ENCODE peak calls at places on chromosomes 12 and 14, in six cellular contexts. One of them, this sample, is unnamed.

GRCh38 chr14:56143025-56143424 is 24.8 kb downstream of the PELI2 start:
- DNase-seq in dorsolateral prefrontal cortex: no peak
- DNase-seq in CD8-positive, alpha-beta memory T cell: no peak
- DNase-seq in SW 1271: no peak
- DNase-seq in stimulated activated CD4-positive, alpha-beta T cell treated with anti-CD3 and anti-CD28 coated beads, Interleukin-4, amount 100 ng/mL, for 4 hours: no peak
- DNase-seq in activated T-helper 1 cell treated with anti-CD3 and anti-CD28 coated beads, Interleukin-2, amount 50 U/mL, for 16 hours: no peak
- DNase-seq in this sample: no peak

GRCh38 chr12:76890407-76891143 is 11.8 kb upstream of the CSRP2 start:
- DNase-seq in dorsolateral prefrontal cortex: no peak
- DNase-seq in CD8-positive, alpha-beta memory T cell: no peak
- DNase-seq in SW 1271: no peak
- DNase-seq in stimulated activated CD4-positive, alpha-beta T cell treated with anti-CD3 and anti-CD28 coated beads, Interleukin-4, amount 100 ng/mL, for 4 hours: peak; percentile 56
- DNase-seq in activated T-helper 1 cell treated with anti-CD3 and anti-CD28 coated beads, Interleukin-2, amount 50 U/mL, for 16 hours: no peak
- DNase-seq in this sample: no peak

GRCh38 chr14:38257500-38257899 is 1.6 kb upstream of the CLEC14A start:
- DNase-seq in dorsolateral prefrontal cortex: no peak
- DNase-seq in CD8-positive, alpha-beta memory T cell: no peak
- DNase-seq in SW 1271: peak; percentile 11
- DNase-seq in stimulated activated CD4-positive, alpha-beta T cell treated with anti-CD3 and anti-CD28 coated beads, Interleukin-4, amount 100 ng/mL, for 4 hours: no peak
- DNase-seq in activated T-helper 1 cell treated with anti-CD3 and anti-CD28 coated beads, Interleukin-2, amount 50 U/mL, for 16 hours: no peak
- DNase-seq in this sample: no peak

GRCh38 chr12:85779768-85780167 is 56.4 kb downstream of the RASSF9 start:
- DNase-seq in dorsolateral prefrontal cortex: no peak
- DNase-seq in CD8-positive, alpha-beta memory T cell: no peak
- DNase-seq in SW 1271: no peak
- DNase-seq in stimulated activated CD4-positive, alpha-beta T cell treated with anti-CD3 and anti-CD28 coated beads, Interleukin-4, amount 100 ng/mL, for 4 hours: no peak
- DNase-seq in activated T-helper 1 cell treated with anti-CD3 and anti-CD28 coated beads, Interleukin-2, amount 50 U/mL, for 16 hours: no peak
- DNase-seq in this sample: no peak

GRCh38 chr12:29883558-29883957 is 99.8 kb upstream of the TMTC1 start:
- DNase-seq in dorsolateral prefrontal cortex: no peak
- DNase-seq in CD8-positive, alpha-beta memory T cell: no peak
- DNase-seq in SW 1271: no peak
- DNase-seq in stimulated activated CD4-positive, alpha-beta T cell treated with anti-CD3 and anti-CD28 coated beads, Interleukin-4, amount 100 ng/mL, for 4 hours: no peak
- DNase-seq in activated T-helper 1 cell treated with anti-CD3 and anti-CD28 coated beads, Interleukin-2, amount 50 U/mL, for 16 hours: no peak
- DNase-seq in this sample: no peak

GRCh38 chr14:92473261-92473946 is 40.2 kb upstream of the RIN3 start:
- DNase-seq in dorsolateral prefrontal cortex: no peak
- DNase-seq in CD8-positive, alpha-beta memory T cell: no peak
- DNase-seq in SW 1271: no peak
- DNase-seq in stimulated activated CD4-positive, alpha-beta T cell treated with anti-CD3 and anti-CD28 coated beads, Interleukin-4, amount 100 ng/mL, for 4 hours: no peak
- DNase-seq in activated T-helper 1 cell treated with anti-CD3 and anti-CD28 coated beads, Interleukin-2, amount 50 U/mL, for 16 hours: no peak
- DNase-seq in this sample: no peak

GRCh38 chr14:101004954-101005353 is 101.4 kb upstream of the RTL1 start:
- DNase-seq in dorsolateral prefrontal cortex: no peak
- DNase-seq in CD8-positive, alpha-beta memory T cell: no peak
- DNase-seq in SW 1271: no peak
- DNase-seq in stimulated activated CD4-positive, alpha-beta T cell treated with anti-CD3 and anti-CD28 coated beads, Interleukin-4, amount 100 ng/mL, for 4 hours: no peak
- DNase-seq in activated T-helper 1 cell treated with anti-CD3 and anti-CD28 coated beads, Interleukin-2, amount 50 U/mL, for 16 hours: no peak
- DNase-seq in this sample: no peak

GRCh38 chr12:101604132-101604531 is 9.4 kb downstream of the MYBPC1 start:
- DNase-seq in dorsolateral prefrontal cortex: no peak
- DNase-seq in CD8-positive, alpha-beta memory T cell: no peak
- DNase-seq in SW 1271: no peak
- DNase-seq in stimulated activated CD4-positive, alpha-beta T cell treated with anti-CD3 and anti-CD28 coated beads, Interleukin-4, amount 100 ng/mL, for 4 hours: no peak
- DNase-seq in activated T-helper 1 cell treated with anti-CD3 and anti-CD28 coated beads, Interleukin-2, amount 50 U/mL, for 16 hours: no peak
- DNase-seq in this sample: no peak

GRCh38 chr14:53881161-53881846 is 75.3 kb downstream of the BMP4 start:
- DNase-seq in dorsolateral prefrontal cortex: no peak
- DNase-seq in CD8-positive, alpha-beta memory T cell: no peak
- DNase-seq in SW 1271: no peak
- DNase-seq in stimulated activated CD4-positive, alpha-beta T cell treated with anti-CD3 and anti-CD28 coated beads, Interleukin-4, amount 100 ng/mL, for 4 hours: no peak
- DNase-seq in activated T-helper 1 cell treated with anti-CD3 and anti-CD28 coated beads, Interleukin-2, amount 50 U/mL, for 16 hours: no peak
- DNase-seq in this sample: no peak

GRCh38 chr14:63297387-63297786 is 21.3 kb downstream of the GPHB5 start:
- DNase-seq in dorsolateral prefrontal cortex: no peak
- DNase-seq in CD8-positive, alpha-beta memory T cell: no peak
- DNase-seq in SW 1271: no peak
- DNase-seq in stimulated activated CD4-positive, alpha-beta T cell treated with anti-CD3 and anti-CD28 coated beads, Interleukin-4, amount 100 ng/mL, for 4 hours: no peak
- DNase-seq in activated T-helper 1 cell treated with anti-CD3 and anti-CD28 coated beads, Interleukin-2, amount 50 U/mL, for 16 hours: no peak
- DNase-seq in this sample: no peak

GRCh38 chr14:95232894-95233584 is 75.7 kb upstream of the DICER1 start:
- DNase-seq in dorsolateral prefrontal cortex: no peak
- DNase-seq in CD8-positive, alpha-beta memory T cell: no peak
- DNase-seq in SW 1271: no peak
- DNase-seq in stimulated activated CD4-positive, alpha-beta T cell treated with anti-CD3 and anti-CD28 coated beads, Interleukin-4, amount 100 ng/mL, for 4 hours: no peak
- DNase-seq in activated T-helper 1 cell treated with anti-CD3 and anti-CD28 coated beads, Interleukin-2, amount 50 U/mL, for 16 hours: no peak
- DNase-seq in this sample: no peak

GRCh38 chr14:96962337-96962736 is 165.2 kb downstream of the VRK1 start:
- DNase-seq in dorsolateral prefrontal cortex: no peak
- DNase-seq in CD8-positive, alpha-beta memory T cell: no peak
- DNase-seq in SW 1271: no peak
- DNase-seq in stimulated activated CD4-positive, alpha-beta T cell treated with anti-CD3 and anti-CD28 coated beads, Interleukin-4, amount 100 ng/mL, for 4 hours: no peak
- DNase-seq in activated T-helper 1 cell treated with anti-CD3 and anti-CD28 coated beads, Interleukin-2, amount 50 U/mL, for 16 hours: no peak
- DNase-seq in this sample: no peak

GRCh38 chr12:116370886-116371580 is 93.5 kb upstream of the MED13L start:
- DNase-seq in dorsolateral prefrontal cortex: no peak
- DNase-seq in CD8-positive, alpha-beta memory T cell: no peak
- DNase-seq in SW 1271: no peak
- DNase-seq in stimulated activated CD4-positive, alpha-beta T cell treated with anti-CD3 and anti-CD28 coated beads, Interleukin-4, amount 100 ng/mL, for 4 hours: no peak
- DNase-seq in activated T-helper 1 cell treated with anti-CD3 and anti-CD28 coated beads, Interleukin-2, amount 50 U/mL, for 16 hours: no peak
- DNase-seq in this sample: peak; percentile 75

GRCh38 chr14:104600141-104600643 is 4.4 kb downstream of the TMEM179 start:
- DNase-seq in dorsolateral prefrontal cortex: peak; percentile 71
- DNase-seq in CD8-positive, alpha-beta memory T cell: no peak
- DNase-seq in SW 1271: peak; percentile 11
- DNase-seq in stimulated activated CD4-positive, alpha-beta T cell treated with anti-CD3 and anti-CD28 coated beads, Interleukin-4, amount 100 ng/mL, for 4 hours: no peak
- DNase-seq in activated T-helper 1 cell treated with anti-CD3 and anti-CD28 coated beads, Interleukin-2, amount 50 U/mL, for 16 hours: no peak
- DNase-seq in this sample: no peak

GRCh38 chr14:55347040-55347439 is 64.6 kb downstream of the ATG14 start:
- DNase-seq in dorsolateral prefrontal cortex: no peak
- DNase-seq in CD8-positive, alpha-beta memory T cell: no peak
- DNase-seq in SW 1271: no peak
- DNase-seq in stimulated activated CD4-positive, alpha-beta T cell treated with anti-CD3 and anti-CD28 coated beads, Interleukin-4, amount 100 ng/mL, for 4 hours: no peak
- DNase-seq in activated T-helper 1 cell treated with anti-CD3 and anti-CD28 coated beads, Interleukin-2, amount 50 U/mL, for 16 hours: no peak
- DNase-seq in this sample: no peak

GRCh38 chr12:98149270-98149669 is 366.1 kb upstream of the TMPO start:
- DNase-seq in dorsolateral prefrontal cortex: no peak
- DNase-seq in CD8-positive, alpha-beta memory T cell: no peak
- DNase-seq in SW 1271: no peak
- DNase-seq in stimulated activated CD4-positive, alpha-beta T cell treated with anti-CD3 and anti-CD28 coated beads, Interleukin-4, amount 100 ng/mL, for 4 hours: no peak
- DNase-seq in activated T-helper 1 cell treated with anti-CD3 and anti-CD28 coated beads, Interleukin-2, amount 50 U/mL, for 16 hours: no peak
- DNase-seq in this sample: no peak

This sample was measured in ELF-1.